ENCODE peak calls at places on chromosomes 4 and X, in nine cellular contexts. L is foreskin fibroblast, K is tibial nerve, W is SK-N-SH, U is K562, Z is fibroblast of mammary gland, P is upper lobe of right lung, M is tibial artery, V is esophagus muscularis mucosa. H is an unnamed sample.

GRCh38 chrX:10901290-10901633 is 209.9 kb upstream of the HCCS start:
- DNase-seq in M (no peak), W (no peak), L (no peak), V (no peak), Z (no peak), U (no peak), K (no peak), P (no peak), H (no peak)

GRCh38 chrX:16882702-16883486 is 12.7 kb upstream of the RBBP7 start:
- DNase-seq in U (peak), K (peak), V (no peak), W (peak), M (peak), Z (peak), L (peak), P (peak), H (peak)

GRCh38 chrX:27884654-27885053 is 76.9 kb downstream of the MAGEB10 start:
- DNase-seq in W (no peak), Z (no peak), U (no peak), K (no peak), L (no peak), P (no peak), V (no peak), M (no peak), H (no peak)

GRCh38 chr4:117324851-117325491 is 239.6 kb upstream of the TRAM1L1 start:
- DNase-seq in V (no peak), K (no peak), W (no peak), L (peak), P (no peak), M (no peak), Z (peak), U (no peak), H (peak)

GRCh38 chr4:144336633-144337032 is 196.1 kb upstream of the GYPA start:
- DNase-seq in U (no peak), Z (no peak), L (no peak), P (no peak), W (no peak), M (no peak), V (no peak), K (no peak), H (no peak)

GRCh38 chr4:126956192-126956897 is 676.4 kb upstream of the INTU start:
- DNase-seq in U (peak), L (no peak), M (no peak), P (no peak), Z (no peak), V (no peak), K (no peak), W (no peak), H (no peak)

GRCh38 chrX:103063191-103063845 is 653 bp downstream of the BEX1 start:
- DNase-seq in V (no peak), U (peak), W (peak), M (no peak), Z (peak), K (no peak), L (peak), P (no peak), H (peak)

GRCh38 chrX:133258481-133258880 is 40.3 kb upstream of the TFDP3 start:
- DNase-seq in W (no peak), P (no peak), M (no peak), K (no peak), V (no peak), U (no peak), Z (peak), L (no peak), H (peak)

GRCh38 chr4:130077275-130077674 is 981.3 kb downstream of the C4orf33 start:
- DNase-seq in P (no peak), L (no peak), W (no peak), Z (no peak), V (no peak), M (no peak), K (no peak), U (no peak), H (peak)

GRCh38 chrX:13167444-13168207 is 123.2 kb upstream of the FAM9C start:
- DNase-seq in Z (peak), K (peak), M (no peak), V (no peak), W (peak), P (no peak), U (no peak), L (peak), H (peak)

GRCh38 chr4:133493241-133493640 is 344.1 kb downstream of the PCDH10 start:
- DNase-seq in Z (no peak), M (no peak), U (no peak), W (no peak), L (no peak), V (no peak), K (no peak), P (no peak), H (no peak)

GRCh38 chr4:73912191-73912590 is 43.0 kb downstream of the CXCL1 start:
- DNase-seq in V (no peak), L (no peak), K (no peak), M (no peak), P (no peak), W (no peak), U (no peak), Z (no peak), H (no peak)

GRCh38 chr4:109303141-109303499 is 662 bp upstream of the COL25A1 start:
- DNase-seq in Z (no peak), U (no peak), V (no peak), K (no peak), L (peak), W (no peak), P (peak), M (no peak), H (peak)

GRCh38 chr4:149353241-149353640 is 462.4 kb downstream of the IQCM start:
- DNase-seq in P (no peak), K (no peak), U (no peak), V (no peak), W (no peak), Z (peak), L (no peak), M (no peak), H (no peak)

GRCh38 chrX:109336141-109336540 is 145.7 kb downstream of the GUCY2F start:
- DNase-seq in Z (no peak), P (no peak), W (no peak), L (no peak), K (no peak), V (no peak), U (no peak), M (no peak), H (no peak)

GRCh38 chr4:2934077-2934812 is 29.0 kb downstream of the NOP14 start:
- DNase-seq in U (peak), V (peak), Z (peak), L (peak), W (no peak), P (peak), K (peak), M (peak), H (peak)

GRCh38 chr4:185587444-185588161 is 52.3 kb upstream of the PDLIM3 start:
- DNase-seq in P (no peak), L (no peak), U (no peak), Z (no peak), W (no peak), K (no peak), V (no peak), M (no peak), H (no peak)

GRCh38 chrX:37060999-37061398 is 52.8 kb downstream of the FAM47C start:
- DNase-seq in V (no peak), K (no peak), M (no peak), U (peak), L (no peak), W (peak), Z (peak), P (no peak), H (peak)

GRCh38 chr4:76690906-76691275 is 207.1 kb downstream of the SOWAHB start:
- DNase-seq in M (no peak), K (no peak), Z (no peak), W (no peak), V (no peak), P (no peak), U (no peak), L (no peak), H (no peak)

GRCh38 chrX:130173190-130173895 is 1.6 kb downstream of the RAB33A start:
- DNase-seq in M (peak), K (peak), U (peak), P (no peak), V (no peak), L (peak), W (no peak), Z (peak), H (peak)

GRCh38 chrX:10011261-10011931 is 44.2 kb downstream of the CLDN34 start:
- DNase-seq in M (no peak), L (no peak), K (no peak), P (no peak), U (no peak), V (no peak), Z (no peak), W (no peak), H (no peak)

GRCh38 chr4:185774076-185774731 is 37.8 kb downstream of the SORBS2 start:
- DNase-seq in W (no peak), L (no peak), K (no peak), U (no peak), M (no peak), P (no peak), Z (no peak), V (no peak), H (no peak)

GRCh38 chrX:48942895-48943294 is 14.5 kb downstream of the OTUD5 start:
- DNase-seq in V (no peak), W (no peak), K (no peak), P (no peak), L (no peak), Z (no peak), M (no peak), U (peak), H (no peak)

GRCh38 chrX:53126377-53126776 is 32.4 kb downstream of the KANTR start:
- DNase-seq in P (no peak), U (no peak), K (no peak), W (no peak), V (no peak), L (no peak), M (no peak), Z (no peak), H (no peak)

GRCh38 chr4:87950516-87950915 is 25.0 kb upstream of the SPP1 start:
- DNase-seq in Z (no peak), V (no peak), W (no peak), P (no peak), M (no peak), U (no peak), L (no peak), K (no peak), H (no peak)

GRCh38 chr4:52714597-52715254 is 36.5 kb downstream of the ERVMER34-1 start:
- DNase-seq in K (no peak), M (no peak), P (no peak), V (no peak), W (no peak), U (peak), L (no peak), Z (peak), H (no peak)
- H3K4me3 ChIP-seq in K (no peak), M (no peak), P (no peak), V (no peak), W (no peak), U (peak), L (no peak), Z (no peak), H (no peak)

DNA sequence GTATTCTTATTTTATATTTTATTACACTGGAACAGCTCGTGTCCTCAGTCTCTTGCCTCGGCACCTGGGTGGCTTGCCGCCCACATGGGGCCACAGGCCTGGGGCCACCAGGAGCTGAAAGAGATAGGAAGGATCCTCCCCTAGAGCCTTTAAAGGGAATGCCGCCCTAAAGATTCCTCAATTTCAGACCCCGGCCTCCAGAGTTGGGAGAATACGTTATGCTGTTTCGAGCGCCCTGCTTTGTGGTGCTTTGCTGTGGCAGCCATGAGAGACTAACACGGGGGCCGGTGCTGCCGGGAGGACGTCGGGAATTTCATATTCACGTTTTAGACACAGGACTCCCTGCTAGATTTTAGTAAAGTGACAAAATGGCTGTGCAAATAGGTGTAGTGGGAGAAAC is 33.2 kb downstream of the ACOX3 start:
- DNase-seq in P (no peak), L (no peak), M (no peak), V (no peak), W (no peak), K (no peak), U (no peak), Z (no peak), H (no peak)
- TF ChIP-seq CTCF in P (no peak), L (no peak), M (no peak), V (no peak), W (no peak), K (no peak), U (no peak), Z (no peak), H (no peak)

DNA sequence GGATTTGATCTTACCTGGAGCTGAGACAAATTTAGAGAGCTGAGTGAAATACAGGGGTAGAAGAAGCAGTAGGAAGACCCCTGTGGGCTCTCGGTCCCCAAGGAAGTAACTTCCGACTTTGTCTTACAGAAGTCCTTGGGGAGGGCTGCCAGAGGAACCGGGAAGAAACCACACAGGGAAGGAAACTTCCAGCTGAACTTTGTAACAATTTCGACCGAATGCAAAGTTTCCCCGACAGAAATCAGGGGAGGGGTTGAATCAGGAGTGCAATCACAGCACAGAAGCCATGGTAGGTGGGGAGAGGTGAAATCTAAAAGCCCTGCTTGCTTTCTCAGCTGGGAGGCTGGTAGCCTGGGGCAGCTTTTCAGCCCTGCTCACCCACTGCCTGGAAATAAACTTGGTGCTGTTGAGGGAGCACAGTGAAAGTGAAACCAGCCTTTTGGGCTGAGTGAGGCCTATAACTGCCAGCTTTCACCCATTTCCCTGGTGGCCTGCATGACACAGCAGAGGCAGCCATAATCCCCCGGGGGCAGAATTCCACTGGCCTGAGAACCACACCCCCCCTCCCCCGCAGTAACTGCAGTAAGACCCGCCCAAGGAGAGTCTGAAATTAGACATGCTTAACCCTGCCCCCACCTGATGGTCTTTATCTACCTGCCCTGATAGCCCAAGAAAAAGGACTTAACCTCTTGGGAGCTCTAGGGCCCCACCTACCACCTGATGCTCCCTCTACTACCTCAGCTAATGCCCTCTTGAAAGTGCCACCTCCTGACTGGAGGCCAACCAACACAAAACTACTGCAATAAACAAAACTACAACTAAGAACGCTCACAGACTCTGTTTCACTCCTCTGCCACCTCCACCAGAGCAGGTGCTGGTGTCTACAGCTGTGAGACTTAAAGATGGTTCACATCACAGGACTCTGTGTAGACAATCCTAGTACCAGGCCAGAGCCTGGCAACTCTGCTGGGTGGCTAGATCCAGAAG is 248.2 kb downstream of the PARM1 start:
- DNase-seq in U (peak), M (peak), K (no peak), Z (no peak), W (no peak), L (no peak), V (no peak), P (no peak), H (peak)
- H3K4me3 ChIP-seq in U (no peak), M (peak), K (no peak), Z (no peak), W (peak), L (no peak), V (no peak), P (no peak), H (no peak)

GRCh38 chr4:30718889-30719252 is 1.3 kb upstream of the PCDH7 start:
- DNase-seq in W (peak), V (no peak), L (no peak), P (no peak), Z (peak), K (no peak), U (no peak), M (no peak), H (peak)
- TF ChIP-seq CTCF in W (peak), V (peak), L (no peak), P (no peak), Z (peak), K (no peak), U (no peak), M (peak), H (peak)